ENCODE peak calls at places on chromosomes 2 and 18, in six cellular contexts. Z, B, W, X, Y and F are unnamed samples.

GRCh38 chr18:23281626-23282436 is 146.5 kb downstream of the CABLES1 start:
- DNase-seq in Z (no peak), B (no peak), W (no peak), X (peak; percentile 38), Y (no peak), F (peak; percentile 41)

GRCh38 chr2:190849774-190850173 is 30.8 kb upstream of the GLS start:
- DNase-seq in Z (no peak), B (no peak), W (no peak), X (no peak), Y (no peak), F (no peak)

GRCh38 chr2:121066526-121066925 is 218.5 kb downstream of the TFCP2L1 start:
- DNase-seq in Z (no peak), B (no peak), W (no peak), X (no peak), Y (no peak), F (no peak)

GRCh38 chr2:112877423-112877822 is 33.5 kb upstream of the IL37 start:
- DNase-seq in Z (no peak), B (no peak), W (no peak), X (no peak), Y (no peak), F (no peak)

GRCh38 chr2:45578056-45578843 is 32.8 kb downstream of the SRBD1 start:
- DNase-seq in Z (no peak), B (no peak), W (no peak), X (no peak), Y (no peak), F (peak; percentile 52)

GRCh38 chr2:207288628-207289027 is 122.9 kb upstream of the KLF7 start:
- DNase-seq in Z (no peak), B (no peak), W (no peak), X (no peak), Y (no peak), F (no peak)

GRCh38 chr18:29164993-29165599 is 988.2 kb upstream of the CDH2 start:
- DNase-seq in Z (no peak), B (no peak), W (no peak), X (no peak), Y (no peak), F (no peak)

GRCh38 chr2:221124542-221125235 is 447.4 kb downstream of the EPHA4 start:
- DNase-seq in Z (no peak), B (no peak), W (no peak), X (no peak), Y (peak; percentile 12), F (no peak)

GRCh38 chr2:169363570-169364150 is 1.3 kb upstream of the LRP2 start:
- DNase-seq in Z (no peak), B (peak; percentile 61), W (peak; percentile 14), X (peak; percentile 82), Y (no peak), F (peak; percentile 62)

GRCh38 chr18:56388571-56388970 is 249.8 kb downstream of the TXNL1 start:
- DNase-seq in Z (no peak), B (no peak), W (no peak), X (no peak), Y (no peak), F (no peak)

GRCh38 chr2:53896864-53897263 is 37.1 kb upstream of the GPR75 start:
- DNase-seq in Z (no peak), B (no peak), W (no peak), X (no peak), Y (no peak), F (no peak)

GRCh38 chr18:374735-375168 is 106.9 kb upstream of the THOC1 start:
- DNase-seq in Z (no peak), B (no peak), W (no peak), X (no peak), Y (no peak), F (no peak)

GRCh38 chr2:238643400-238643907 is 204.4 kb upstream of the TWIST2 start:
- DNase-seq in Z (no peak), B (no peak), W (no peak), X (no peak), Y (no peak), F (no peak)

GRCh38 chr2:234932591-234933168 is 19.1 kb upstream of the SH3BP4 start:
- DNase-seq in Z (no peak), B (no peak), W (no peak), X (peak; percentile 25), Y (no peak), F (peak; percentile 52)

GRCh38 chr18:67519582-67519981 is 3.1 kb upstream of the DSEL start:
- DNase-seq in Z (no peak), B (no peak), W (no peak), X (no peak), Y (no peak), F (no peak)